ENCODE peak calls at places on chromosomes 11 and 22, in seven cellular contexts. T is upper lobe of right lung, R is astrocyte of the cerebellum, O is tibial nerve, M is uterus, K is AG10803, Q is fibroblast of lung. X is an unnamed sample.

GRCh38 chr11:91932151-91932821 is 292.3 kb upstream of the FAT3 start:
- DNase-seq in M (no peak), K (peak; percentile 68), Q (peak; percentile 23), O (no peak), R (no peak), T (no peak), X (peak; percentile 43)

GRCh38 chr11:1204381-1205101 is 18.3 kb upstream of the MUC5B start:
- DNase-seq in R (no peak), M (no peak), Q (no peak), O (peak; percentile 6), T (peak; percentile 48), K (no peak), X (no peak)

GRCh38 chr11:111299111-111300026 is 1.0 kb downstream of the POU2AF3 start:
- DNase-seq in O (peak; percentile 54), Q (peak; percentile 46), K (peak; percentile 12), M (peak; percentile 60), R (no peak), T (peak; percentile 88), X (peak; percentile 19)

GRCh38 chr11:9568854-9569587 is 4.4 kb upstream of the WEE1 start:
- DNase-seq in O (peak; percentile 26), M (peak; percentile 66), T (no peak), Q (peak; percentile 91), K (peak; percentile 95), R (peak; percentile 96), X (peak; percentile 94)

GRCh38 chr11:30487200-30487898 is 98.8 kb downstream of the MPPED2 start:
- DNase-seq in Q (no peak), K (no peak), M (no peak), R (no peak), T (no peak), O (no peak), X (no peak)

GRCh38 chr11:6002202-6002699 is 4.5 kb downstream of the OR56A4 start:
- DNase-seq in T (no peak), M (no peak), R (no peak), K (no peak), O (no peak), Q (no peak), X (no peak)

GRCh38 chr11:111081021-111081511 is 164.5 kb upstream of the POU2AF2 start:
- DNase-seq in T (no peak), R (no peak), O (no peak), Q (no peak), M (no peak), K (no peak), X (peak; percentile 70)

GRCh38 chr22:25992331-25992730 is 176.9 kb upstream of the SEZ6L start:
- DNase-seq in T (no peak), M (no peak), Q (no peak), K (no peak), R (no peak), O (no peak), X (no peak)

GRCh38 chr11:113778111-113778910 is 1.3 kb upstream of the CLDN25 start:
- DNase-seq in M (no peak), T (no peak), O (no peak), Q (peak; percentile 56), R (no peak), K (peak; percentile 34), X (peak; percentile 12)

GRCh38 chr11:60785806-60786361 is 751 bp downstream of the MS4A10 start:
- DNase-seq in O (no peak), K (peak; percentile 8), T (peak; percentile 35), M (no peak), Q (peak; percentile 36), R (peak; percentile 19), X (no peak)

GRCh38 chr11:7964261-7964660 is 986 bp downstream of the NLRP10 start:
- DNase-seq in O (no peak), K (no peak), T (no peak), R (no peak), Q (no peak), M (no peak), X (no peak)

GRCh38 chr11:32105871-32106312 is 15.0 kb downstream of the RCN1 start:
- DNase-seq in O (no peak), K (no peak), M (no peak), Q (no peak), R (no peak), T (no peak), X (no peak)

GRCh38 chr11:65352783-65353182 is 1.8 kb upstream of the TIGD3 start:
- DNase-seq in Q (no peak), M (no peak), O (no peak), K (no peak), T (no peak), R (no peak), X (peak; percentile 27)

GRCh38 chr22:30609260-30610185 is 2.5 kb downstream of the TCN2 start:
- DNase-seq in O (no peak), R (peak; percentile 37), T (no peak), Q (peak; percentile 78), K (peak; percentile 77), M (peak; percentile 75), X (peak; percentile 94)

GRCh38 chr11:76206327-76207081 is at the start of gene WNT11:
- DNase-seq in R (no peak), Q (peak; percentile 32), K (no peak), O (no peak), M (peak; percentile 55), T (peak; percentile 81), X (peak; percentile 29)

GRCh38 chr11:16863382-16863781 is 124.9 kb downstream of the C11orf58 start:
- DNase-seq in T (no peak), Q (peak; percentile 17), R (no peak), K (no peak), O (no peak), M (no peak), X (no peak)

GRCh38 chr22:48627203-48627602 is 1200.5 kb downstream of the BRD1 start:
- DNase-seq in K (peak; percentile 53), M (no peak), R (peak; percentile 3), O (no peak), T (no peak), Q (peak; percentile 33), X (no peak)

GRCh38 chr22:39306456-39307361 is 12.7 kb downstream of the RPL3 start:
- DNase-seq in Q (no peak), R (no peak), O (no peak), K (no peak), T (no peak), M (no peak), X (no peak)

GRCh38 chr22:29146771-29147170 is 58.9 kb upstream of the EMID1 start:
- DNase-seq in K (no peak), R (no peak), O (no peak), M (no peak), T (peak; percentile 41), Q (no peak), X (no peak)

GRCh38 chr22:31088233-31088986 is 7.3 kb downstream of the SMTN start:
- DNase-seq in T (no peak), M (no peak), O (no peak), Q (no peak), K (no peak), R (no peak), X (no peak)

GRCh38 chr11:46677991-46678740 is 22.3 kb downstream of the ARHGAP1 start:
- DNase-seq in R (no peak), T (peak; percentile 59), M (no peak), O (no peak), Q (no peak), K (no peak), X (no peak)

GRCh38 chr22:25081409-25081824 is 118.2 kb upstream of the CRYBB3 start:
- DNase-seq in M (no peak), R (no peak), K (no peak), O (no peak), Q (no peak), T (no peak), X (peak; percentile 19)

GRCh38 chr22:31692186-31692886 is 30.3 kb upstream of the PISD start:
- DNase-seq in K (peak; percentile 48), O (no peak), M (no peak), Q (peak; percentile 55), T (no peak), R (peak; percentile 24), X (peak; percentile 46)

GRCh38 chr11:63840356-63841060 is 1.6 kb downstream of the MARK2 start:
- DNase-seq in R (no peak), Q (no peak), O (no peak), K (peak; percentile 9), T (no peak), M (no peak), X (no peak)

GRCh38 chr22:46107753-46108563 is 42.4 kb upstream of the PPARA start:
- DNase-seq in Q (no peak), K (peak; percentile 59), T (no peak), R (no peak), O (peak; percentile 18), M (peak; percentile 64), X (no peak)
- H3K4me3 ChIP-seq in Q (no peak overlapping the region), K (no peak overlapping the region), T (no peak overlapping the region), R (no peak overlapping the region), O (no peak overlapping the region), M (no peak overlapping the region), X (no peak overlapping the region)

GRCh38 chr22:17748555-17749353 is 25.5 kb downstream of the BID start:
- DNase-seq in R (no peak), O (no peak), M (no peak), Q (no peak), K (no peak), T (no peak), X (peak; percentile 24)
- TF ChIP-seq CTCF in R (no peak), O (no peak), M (no peak), Q (peak; percentile 32), K (no peak), T (no peak), X (peak; percentile 46)

DNA sequence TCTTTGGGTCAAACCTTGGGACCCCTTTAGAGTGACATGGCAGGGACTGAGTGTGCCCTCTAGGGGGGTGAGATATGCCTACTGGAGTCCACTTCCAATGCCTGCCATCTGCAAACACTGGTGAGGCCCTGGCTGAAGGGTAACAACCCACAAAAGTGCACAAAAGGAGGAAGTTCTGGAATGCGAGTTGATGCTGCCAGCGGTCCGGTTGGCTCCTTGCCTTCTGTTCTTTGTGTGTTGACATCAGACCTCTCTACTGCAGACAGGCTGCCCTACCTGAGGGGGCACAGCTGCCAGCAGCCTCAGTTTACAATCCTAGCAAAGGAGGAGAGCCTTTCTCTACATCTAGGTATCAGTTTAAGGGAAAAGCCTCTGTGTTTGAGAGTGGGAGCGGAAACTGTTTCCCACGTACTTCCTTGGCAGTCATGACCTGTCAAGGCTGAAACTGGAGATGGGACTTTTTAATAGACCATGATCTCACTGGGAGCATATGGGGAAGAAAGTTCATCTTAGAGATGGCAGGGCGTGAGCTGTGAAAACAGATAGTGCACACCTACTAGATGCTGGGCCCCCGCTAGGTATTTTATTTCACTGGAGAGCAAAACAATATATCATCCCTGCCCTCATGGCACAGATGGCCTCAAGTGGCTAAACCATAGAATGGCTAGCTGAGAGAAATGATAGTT is 27.2 kb downstream of the BMAL1 start:
- DNase-seq in M (no peak), Q (no peak), R (no peak), K (no peak), T (no peak), O (no peak), X (no peak)
- H3K4me3 ChIP-seq in M (no peak overlapping the region), Q (no peak overlapping the region), R (no peak overlapping the region), K (no peak overlapping the region), T (no peak overlapping the region), O (no peak overlapping the region), X (no peak overlapping the region)

GRCh38 chr11:24321229-24321628 is 175.6 kb upstream of the LUZP2 start:
- DNase-seq in T (no peak), O (no peak), K (no peak), R (no peak), M (no peak), Q (no peak), X (no peak)

DNA sequence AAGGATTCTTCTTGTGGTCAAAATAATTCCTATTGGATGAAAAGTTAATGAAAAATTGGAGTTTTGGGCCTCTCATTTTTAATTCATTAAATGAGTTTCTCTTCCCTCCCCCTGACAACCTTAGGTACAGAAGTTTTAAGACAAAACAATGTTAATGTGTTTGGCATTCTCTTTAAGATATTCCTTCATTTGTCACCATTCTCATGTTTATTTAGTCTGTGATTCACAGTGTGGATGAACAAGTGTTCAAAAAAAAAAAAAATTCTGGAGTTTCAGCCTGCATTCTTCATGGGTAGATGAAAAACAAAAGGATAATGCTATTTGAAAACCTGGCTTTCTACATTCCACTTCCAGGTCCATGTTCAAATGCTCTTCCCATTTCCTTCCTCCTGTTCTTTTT is 172.6 kb upstream of the LUZP2 start:
- DNase-seq in R (no peak), O (no peak), Q (peak; percentile 80), K (no peak), M (no peak), T (no peak), X (no peak)
- TF ChIP-seq CTCF in R (no peak), O (no peak), Q (no peak), K (no peak), M (no peak), T (no peak), X (no peak)

X was measured in fibroblast of villous mesenchyme.